ENCODE peak calls at places on chromosomes 5 and 9, in eight cellular contexts. E is heart left ventricle, I is body of pancreas, L is tibial artery, T is OCI-LY7, M is Peyer's patch, D is kidney, V is psoas muscle. G is an unnamed sample.

GRCh38 chr9:121187681-121188305 is 13.9 kb downstream of the RAB14 start:
- DNase-seq in I (no peak), T (no peak), E (no peak), M (no peak), L (no peak), V (no peak), D (no peak), G (no peak)

GRCh38 chr5:139788294-139788875 is 7.2 kb upstream of the PSD2 start:
- DNase-seq in M (no peak), E (no peak), I (no peak), L (no peak), D (no peak), T (no peak), V (peak; percentile 79), G (no peak)

GRCh38 chr9:89850633-89851325 is 246.0 kb downstream of the GADD45G start:
- DNase-seq in V (peak; percentile 76), L (peak; percentile 64), I (peak; percentile 4), D (no peak), M (peak; percentile 14), E (no peak), T (no peak), G (peak; percentile 64)

GRCh38 chr5:68261174-68262021 is 45.8 kb downstream of the PIK3R1 start:
- DNase-seq in M (no peak), D (no peak), I (no peak), E (no peak), L (no peak), T (no peak), V (no peak), G (no peak)

GRCh38 chr9:95971815-95972214 is 96.3 kb downstream of the ERCC6L2 start:
- DNase-seq in T (no peak), V (no peak), D (no peak), M (no peak), L (no peak), I (no peak), E (no peak), G (no peak)

GRCh38 chr5:139658501-139658927 is 10.4 kb downstream of the CXXC5 start:
- DNase-seq in I (no peak), T (no peak), V (peak; percentile 83), E (peak; percentile 64), D (no peak), M (no peak), L (no peak), G (peak; percentile 77)

GRCh38 chr5:10421841-10422691 is 19.6 kb upstream of the ROPN1L start:
- DNase-seq in E (no peak), T (no peak), D (no peak), M (no peak), L (no peak), V (no peak), I (no peak), G (no peak)

GRCh38 chr9:38079410-38080105 is 10.5 kb upstream of the SHB start:
- DNase-seq in E (peak; percentile 59), I (no peak), M (no peak), L (peak; percentile 72), V (peak; percentile 75), T (no peak), D (peak; percentile 52), G (no peak)

GRCh38 chr5:60945760-60946253 is 802 bp downstream of the NDUFAF2 start:
- DNase-seq in M (peak; percentile 46), T (no peak), V (peak; percentile 51), D (peak; percentile 71), I (peak; percentile 28), L (peak; percentile 41), E (peak; percentile 30), G (no peak)

GRCh38 chr9:74025402-74025894 is 471.7 kb upstream of the RORB start:
- DNase-seq in I (no peak), L (no peak), V (no peak), M (no peak), T (no peak), D (no peak), E (no peak), G (no peak)

GRCh38 chr5:2702096-2702879 is 49.2 kb downstream of the IRX2 start:
- DNase-seq in E (no peak), V (no peak), L (no peak), D (no peak), I (no peak), T (no peak), M (no peak), G (no peak)

GRCh38 chr5:36701085-36701691 is 94.8 kb downstream of the SLC1A3 start:
- DNase-seq in I (no peak), V (no peak), D (no peak), T (peak; percentile 67), L (no peak), M (peak; percentile 30), E (no peak), G (no peak)

GRCh38 chr9:131478421-131478868 is 24.3 kb upstream of the POMT1 start:
- DNase-seq in D (peak; percentile 74), M (peak; percentile 69), I (peak; percentile 55), L (no peak), V (peak; percentile 60), T (peak; percentile 74), E (no peak), G (peak; percentile 56)

GRCh38 chr5:68345595-68345994 is 130.0 kb downstream of the PIK3R1 start:
- DNase-seq in E (no peak), L (no peak), I (no peak), T (no peak), M (no peak), D (no peak), V (no peak), G (no peak)

GRCh38 chr5:158731014-158731413 is 368.7 kb downstream of the EBF1 start:
- DNase-seq in I (no peak), D (no peak), T (no peak), L (no peak), E (no peak), M (no peak), V (no peak), G (no peak)

GRCh38 chr9:71683598-71684235 is 84.6 kb downstream of the CEMIP2 start:
- DNase-seq in D (no peak), I (no peak), L (peak; percentile 34), T (no peak), V (no peak), E (no peak), M (no peak), G (no peak)

GRCh38 chr9:71684566-71684965 is 83.7 kb downstream of the CEMIP2 start:
- DNase-seq in L (no peak), V (no peak), T (no peak), D (no peak), E (no peak), M (no peak), I (no peak), G (no peak)

GRCh38 chr9:71680189-71680983 is 87.9 kb downstream of the CEMIP2 start:
- DNase-seq in D (no peak), V (no peak), E (no peak), I (no peak), T (no peak), M (no peak), L (no peak), G (no peak)

GRCh38 chr9:71681104-71681707 is 87.1 kb downstream of the CEMIP2 start:
- DNase-seq in D (no peak), T (no peak), M (no peak), V (no peak), E (no peak), I (no peak), L (no peak), G (no peak)

DNA sequence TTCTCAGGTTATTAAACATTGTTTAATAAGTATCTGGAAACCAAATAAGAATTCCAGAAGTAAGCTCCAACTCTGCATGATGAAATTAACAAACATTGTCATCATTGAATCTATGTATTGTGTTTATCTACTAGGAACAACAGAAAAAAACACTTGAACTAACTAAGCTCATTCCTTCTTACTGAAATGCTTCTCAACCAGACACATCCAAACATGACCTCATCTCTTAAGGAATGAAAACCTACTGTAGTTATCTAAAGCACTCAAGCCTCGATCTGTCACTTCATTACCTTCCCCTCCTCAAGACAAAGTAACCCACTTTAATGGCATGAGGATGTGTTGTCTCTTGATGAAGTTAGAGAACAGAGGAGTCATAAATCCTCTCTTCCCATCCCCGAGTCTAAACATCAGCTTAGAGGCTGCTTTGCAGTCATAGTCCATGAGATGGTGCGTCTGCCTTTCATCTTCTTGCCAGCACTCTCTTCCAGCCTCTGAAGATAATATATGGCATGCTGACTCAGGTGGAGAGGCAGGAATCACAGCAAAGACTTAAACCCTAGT is 86.5 kb downstream of the CEMIP2 start:
- DNase-seq in I (no peak), T (no peak), V (no peak), E (no peak), L (no peak), M (no peak), D (no peak), G (no peak)
- H3K27ac ChIP-seq in I (peak overlapping the region; percentile 42), T (no peak overlapping the region), V (no peak overlapping the region), E (no peak overlapping the region), L (no peak overlapping the region), M (peak overlapping the region; percentile 2), D (no peak overlapping the region), G (peak overlapping the region; percentile 55)

GRCh38 chr5:115888027-115888426 is 46.3 kb downstream of the AP3S1 start:
- DNase-seq in L (no peak), T (no peak), E (no peak), I (no peak), M (no peak), D (no peak), V (no peak), G (no peak)
- TF ChIP-seq CTCF in L (peak; percentile 25), T (peak; percentile 61), E (no peak), I (peak; percentile 30), M (no peak), D (no peak), V (peak; percentile 13), G (peak; percentile 11)

DNA sequence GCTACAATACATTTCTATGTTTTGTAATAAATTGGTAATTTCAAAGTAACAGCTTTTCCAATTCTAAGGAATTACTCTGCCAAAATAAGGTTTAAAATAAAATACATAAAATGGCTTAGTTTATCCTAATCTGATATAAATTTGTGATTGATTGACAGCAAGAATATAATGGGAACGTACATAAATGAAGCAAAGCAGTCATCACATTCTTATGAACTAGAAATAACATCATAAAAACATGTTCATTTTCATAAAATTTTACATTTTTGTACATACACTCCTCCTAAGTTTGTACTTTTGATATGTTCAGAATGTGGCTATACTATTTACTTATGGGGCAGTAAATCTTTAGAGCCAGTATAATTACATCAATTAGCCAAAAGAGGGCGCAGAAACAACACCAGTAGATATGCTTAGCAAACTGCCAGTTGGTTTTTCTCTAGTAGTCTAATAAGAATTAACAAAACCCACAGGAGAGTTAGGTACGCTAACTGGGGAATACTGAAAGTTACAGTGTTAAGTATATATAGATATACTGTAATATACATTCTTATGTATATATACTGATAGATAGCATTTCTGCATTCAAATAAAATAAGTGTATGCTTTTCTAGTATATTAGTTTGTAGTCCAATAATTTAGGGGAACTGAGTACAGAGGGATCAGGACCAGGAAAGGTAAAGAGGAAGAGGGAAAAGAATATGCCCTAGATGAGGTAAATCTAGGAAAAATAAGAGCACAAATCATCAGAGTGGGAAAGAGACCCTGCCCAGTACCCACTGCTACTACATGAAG is 76.8 kb downstream of the ZDHHC21 start:
- DNase-seq in I (no peak), T (peak; percentile 75), V (no peak), L (no peak), M (no peak), D (no peak), E (no peak), G (no peak)
- H3K4me3 ChIP-seq in I (no peak overlapping the region), T (no peak overlapping the region), V (no peak overlapping the region), L (no peak overlapping the region), M (no peak overlapping the region), D (no peak overlapping the region), E (no peak overlapping the region), G (no peak overlapping the region)

DNA sequence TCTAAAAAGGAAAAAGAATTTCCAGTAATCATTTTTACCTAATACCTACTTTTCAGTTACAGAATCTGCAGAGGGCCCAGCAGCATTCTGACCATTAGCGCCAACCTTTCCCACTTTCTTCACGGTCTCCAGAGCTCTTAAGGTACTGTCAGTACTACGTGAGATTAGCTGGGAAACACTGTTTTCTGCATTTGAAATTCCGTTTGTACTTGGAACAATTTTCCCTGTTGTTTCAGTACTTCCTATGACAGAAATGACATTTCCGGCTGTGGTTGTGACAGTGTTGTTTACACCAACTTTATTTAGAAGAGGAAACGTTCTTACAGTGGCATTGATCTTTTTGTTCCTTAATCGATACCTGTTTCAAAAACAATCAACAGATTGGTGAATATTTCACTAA is 36.9 kb upstream of the PDCL start:
- DNase-seq in L (no peak), E (no peak), T (no peak), M (no peak), V (no peak), D (no peak), I (no peak), G (no peak)
- H3K27ac ChIP-seq in L (no peak overlapping the region), E (peak overlapping the region; percentile 69), T (no peak overlapping the region), M (no peak overlapping the region), V (no peak overlapping the region), D (no peak overlapping the region), I (no peak overlapping the region), G (no peak overlapping the region)